ENCODE peak calls at places on chromosomes 4 and X, in four cellular contexts. One of them, this sample, is unnamed.
A peak's percentile ranks its signal among the peaks of the same experiment; 100 is the strongest.

GRCh38 chr4:19216495-19216894 is 1035.2 kb upstream of the SLIT2 start:
- DNase-seq in foreskin fibroblast: no peak
- DNase-seq in right lobe of liver: no peak
- DNase-seq in upper lobe of right lung: no peak
- DNase-seq in this sample: no peak

GRCh38 chr4:170476351-170476750 is 386.6 kb upstream of the AADAT start:
- DNase-seq in foreskin fibroblast: no peak
- DNase-seq in right lobe of liver: no peak
- DNase-seq in upper lobe of right lung: no peak
- DNase-seq in this sample: no peak

GRCh38 chrX:15751160-15751819 is 13.2 kb downstream of the CA5B start:
- DNase-seq in foreskin fibroblast: peak; percentile 17
- DNase-seq in right lobe of liver: no peak
- DNase-seq in upper lobe of right lung: no peak
- DNase-seq in this sample: no peak

GRCh38 chrX:44060221-44060620 is 87.0 kb upstream of the NDP start:
- DNase-seq in foreskin fibroblast: no peak
- DNase-seq in right lobe of liver: no peak
- DNase-seq in upper lobe of right lung: no peak
- DNase-seq in this sample: no peak

GRCh38 chr4:57102050-57102564 is 8.1 kb downstream of the IGFBP7 start:
- DNase-seq in foreskin fibroblast: peak; percentile 89
- DNase-seq in right lobe of liver: peak; percentile 55
- DNase-seq in upper lobe of right lung: no peak
- DNase-seq in this sample: no peak

GRCh38 chrX:23884427-23885024 is 23.2 kb downstream of the APOO start:
- DNase-seq in foreskin fibroblast: peak; percentile 63
- DNase-seq in right lobe of liver: no peak
- DNase-seq in upper lobe of right lung: no peak
- DNase-seq in this sample: no peak

GRCh38 chrX:46994096-46994495 is 81.9 kb downstream of the JADE3 start:
- DNase-seq in foreskin fibroblast: no peak
- DNase-seq in right lobe of liver: no peak
- DNase-seq in upper lobe of right lung: no peak
- DNase-seq in this sample: no peak

GRCh38 chr4:2274320-2275043 is 12.6 kb upstream of the MXD4 start:
- DNase-seq in foreskin fibroblast: no peak
- DNase-seq in right lobe of liver: no peak
- DNase-seq in upper lobe of right lung: no peak
- DNase-seq in this sample: no peak

GRCh38 chrX:19028560-19028959 is 44.6 kb upstream of the PHKA2 start:
- DNase-seq in foreskin fibroblast: no peak
- DNase-seq in right lobe of liver: no peak
- DNase-seq in upper lobe of right lung: no peak
- DNase-seq in this sample: no peak

GRCh38 chr4:23733911-23734458 is 155.9 kb downstream of the PPARGC1A start:
- DNase-seq in foreskin fibroblast: no peak
- DNase-seq in right lobe of liver: no peak
- DNase-seq in upper lobe of right lung: no peak
- DNase-seq in this sample: no peak

GRCh38 chrX:153669174-153669890 is 4.3 kb downstream of the PNCK start:
- DNase-seq in foreskin fibroblast: no peak
- DNase-seq in right lobe of liver: no peak
- DNase-seq in upper lobe of right lung: peak; percentile 56
- DNase-seq in this sample: peak; percentile 80

GRCh38 chr4:93384897-93385296 is 443.7 kb upstream of the ATOH1 start:
- DNase-seq in foreskin fibroblast: peak; percentile 59
- DNase-seq in right lobe of liver: no peak
- DNase-seq in upper lobe of right lung: no peak
- DNase-seq in this sample: no peak

GRCh38 chrX:129743835-129744234 is 5.1 kb downstream of the XPNPEP2 start:
- DNase-seq in foreskin fibroblast: no peak
- DNase-seq in right lobe of liver: no peak
- DNase-seq in upper lobe of right lung: no peak
- DNase-seq in this sample: no peak

GRCh38 chr4:8410641-8411271 is 29.8 kb downstream of the ACOX3 start:
- DNase-seq in foreskin fibroblast: peak; percentile 52
- DNase-seq in right lobe of liver: no peak
- DNase-seq in upper lobe of right lung: no peak
- DNase-seq in this sample: no peak

GRCh38 chr4:4541040-4541631 is 712 bp downstream of the STX18 start:
- DNase-seq in foreskin fibroblast: peak; percentile 31
- DNase-seq in right lobe of liver: peak; percentile 48
- DNase-seq in upper lobe of right lung: peak; percentile 71
- DNase-seq in this sample: no peak

GRCh38 chr4:182556576-182556975 is 313.4 kb downstream of the TENM3 start:
- DNase-seq in foreskin fibroblast: no peak
- DNase-seq in right lobe of liver: no peak
- DNase-seq in upper lobe of right lung: no peak
- DNase-seq in this sample: no peak

GRCh38 chr4:93658443-93658842 is 170.1 kb upstream of the ATOH1 start:
- DNase-seq in foreskin fibroblast: no peak
- DNase-seq in right lobe of liver: no peak
- DNase-seq in upper lobe of right lung: no peak
- DNase-seq in this sample: no peak

GRCh38 chr4:787561-787981 is 38.4 kb downstream of the CPLX1 start:
- DNase-seq in foreskin fibroblast: no peak
- DNase-seq in right lobe of liver: no peak
- DNase-seq in upper lobe of right lung: no peak
- DNase-seq in this sample: no peak

GRCh38 chr4:786861-787300 is 39.0 kb downstream of the CPLX1 start:
- DNase-seq in foreskin fibroblast: no peak
- DNase-seq in right lobe of liver: peak; percentile 47
- DNase-seq in upper lobe of right lung: peak; percentile 67
- DNase-seq in this sample: no peak

GRCh38 chr4:788636-789297 is 37.2 kb downstream of the CPLX1 start:
- DNase-seq in foreskin fibroblast: no peak
- DNase-seq in right lobe of liver: peak; percentile 96
- DNase-seq in upper lobe of right lung: no peak
- DNase-seq in this sample: no peak

GRCh38 chr4:789571-790465 is 36.1 kb downstream of the CPLX1 start:
- DNase-seq in foreskin fibroblast: no peak
- DNase-seq in right lobe of liver: peak; percentile 59
- DNase-seq in upper lobe of right lung: no peak
- DNase-seq in this sample: no peak

DNA sequence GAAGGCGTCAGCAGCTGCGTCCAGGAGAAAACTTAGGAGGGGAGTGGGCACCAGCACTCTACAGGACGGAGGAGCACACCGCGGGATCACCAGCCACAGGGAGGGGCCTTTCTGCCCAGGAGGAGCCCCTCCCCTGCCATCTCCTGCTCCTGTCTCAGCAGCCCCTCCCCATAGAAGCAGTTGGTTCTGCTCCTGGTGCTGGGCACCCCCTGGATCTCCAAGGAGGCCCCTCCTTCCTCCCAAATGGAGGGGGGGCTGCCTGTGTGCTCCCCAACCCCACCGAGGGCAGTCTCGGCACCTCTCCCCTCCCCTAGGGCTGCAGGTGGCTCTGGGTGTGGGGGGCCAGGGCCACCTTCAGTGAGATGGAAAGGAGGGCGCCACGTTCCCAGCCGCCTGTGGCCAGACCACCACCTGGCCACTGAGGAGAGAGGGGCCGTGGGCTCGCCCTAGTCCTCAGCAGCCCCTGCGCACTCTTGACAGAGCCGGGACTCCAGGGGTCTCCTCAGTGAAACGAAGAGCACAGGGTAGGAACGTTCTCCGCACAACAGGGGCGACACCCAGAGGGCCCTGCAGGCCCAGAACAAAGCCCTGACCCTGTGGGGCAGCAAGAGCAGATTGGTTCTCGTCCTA is 37.8 kb downstream of the CPLX1 start:
- DNase-seq in foreskin fibroblast: no peak
- DNase-seq in right lobe of liver: no peak
- DNase-seq in upper lobe of right lung: no peak
- DNase-seq in this sample: peak; percentile 48
- H3K4me3 ChIP-seq in foreskin fibroblast: no peak overlapping the region
- H3K4me3 ChIP-seq in right lobe of liver: no peak overlapping the region
- H3K4me3 ChIP-seq in upper lobe of right lung: no peak overlapping the region
- H3K4me3 ChIP-seq in this sample: no peak overlapping the region

GRCh38 chrX:74234829-74235228 is 69.2 kb upstream of the ZCCHC13 start:
- DNase-seq in foreskin fibroblast: no peak
- DNase-seq in right lobe of liver: no peak
- DNase-seq in upper lobe of right lung: no peak
- DNase-seq in this sample: no peak
- TF ChIP-seq CTCF in foreskin fibroblast: no peak
- TF ChIP-seq CTCF in right lobe of liver: no peak
- TF ChIP-seq CTCF in upper lobe of right lung: no peak
- TF ChIP-seq CTCF in this sample: no peak

DNA sequence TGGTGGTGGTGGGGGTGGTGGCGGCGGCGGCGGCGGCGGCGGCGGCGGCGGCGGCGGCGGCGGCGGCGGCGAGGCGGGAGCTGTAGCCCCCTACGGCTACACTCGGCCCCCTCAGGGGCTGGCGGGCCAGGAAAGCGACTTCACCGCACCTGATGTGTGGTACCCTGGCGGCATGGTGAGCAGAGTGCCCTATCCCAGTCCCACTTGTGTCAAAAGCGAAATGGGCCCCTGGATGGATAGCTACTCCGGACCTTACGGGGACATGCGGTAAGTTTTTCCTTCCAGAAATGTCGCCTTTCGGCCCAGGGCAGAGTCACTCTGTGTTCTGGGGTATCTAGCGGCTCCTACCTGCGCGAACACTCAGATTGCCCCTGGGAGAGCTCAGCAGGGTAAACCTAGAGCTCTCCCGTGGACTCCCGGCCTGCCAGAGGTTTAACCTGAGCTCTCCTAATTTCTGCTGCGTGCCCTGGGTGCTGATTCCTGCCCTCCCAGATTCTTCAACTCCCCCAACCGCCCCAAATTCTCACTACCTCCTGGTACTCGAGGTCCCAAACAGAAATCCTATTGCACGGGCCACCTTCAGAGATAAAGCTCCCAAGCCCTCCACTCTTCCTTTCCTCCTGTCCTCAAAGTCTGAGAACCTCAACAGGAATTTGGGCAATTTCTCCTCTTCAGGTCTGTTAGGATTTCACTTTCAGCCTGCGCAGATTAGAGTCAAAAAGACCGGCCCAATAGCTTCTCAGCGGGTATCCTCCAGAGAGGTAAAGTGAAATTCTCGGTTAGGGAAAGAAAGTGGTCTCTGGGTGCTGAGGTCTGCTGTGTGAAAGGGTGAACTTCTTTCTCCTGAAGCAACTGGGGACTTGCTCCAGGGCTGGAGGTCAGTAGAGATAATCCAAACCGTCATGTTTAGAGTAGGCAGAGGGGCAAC is 2.9 kb downstream of the AR start:
- DNase-seq in foreskin fibroblast: no peak
- DNase-seq in right lobe of liver: no peak
- DNase-seq in upper lobe of right lung: no peak
- DNase-seq in this sample: no peak
- H3K4me3 ChIP-seq in foreskin fibroblast: peak overlapping the region; percentile 56
- H3K4me3 ChIP-seq in right lobe of liver: peak overlapping the region; percentile 61
- H3K4me3 ChIP-seq in upper lobe of right lung: peak overlapping the region; percentile 45
- H3K4me3 ChIP-seq in this sample: no peak overlapping the region

DNA sequence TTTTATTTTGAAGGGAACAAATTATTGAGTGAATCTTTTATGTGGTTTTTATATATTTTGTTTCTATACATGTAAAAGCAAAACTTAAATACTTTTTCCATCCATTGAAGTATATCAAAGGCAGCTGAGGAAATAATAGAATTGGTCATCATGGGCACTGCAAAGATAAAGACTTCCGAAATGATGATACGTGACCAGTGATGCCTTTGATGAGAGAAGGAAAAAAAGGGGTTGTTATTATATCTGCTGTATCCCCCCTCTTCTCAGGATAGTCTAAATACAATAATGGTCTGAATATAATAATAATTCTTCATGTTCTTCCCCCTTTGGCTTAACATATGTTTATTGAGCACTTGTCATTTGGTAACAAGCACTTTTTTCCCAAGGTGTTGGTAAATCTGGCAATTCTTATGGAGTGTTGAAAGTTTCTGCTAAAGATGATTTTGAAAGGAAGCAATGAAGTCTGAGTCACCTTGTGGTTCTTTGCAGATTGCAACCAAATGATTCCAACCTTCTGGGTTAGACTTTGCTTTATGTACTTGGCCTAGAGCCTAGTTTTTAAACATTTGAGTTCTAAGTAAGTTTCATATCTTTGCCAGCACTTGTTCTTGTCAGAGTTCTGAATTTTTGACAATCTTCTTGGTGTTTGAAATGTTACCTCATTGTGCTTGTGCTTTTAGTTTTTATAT is 60.8 kb downstream of the USP9X start:
- DNase-seq in foreskin fibroblast: peak; percentile 57
- DNase-seq in right lobe of liver: no peak
- DNase-seq in upper lobe of right lung: no peak
- DNase-seq in this sample: no peak
- TF ChIP-seq CTCF in foreskin fibroblast: no peak
- TF ChIP-seq CTCF in right lobe of liver: no peak
- TF ChIP-seq CTCF in upper lobe of right lung: no peak
- TF ChIP-seq CTCF in this sample: no peak

GRCh38 chrX:85429066-85429465 is 49.6 kb upstream of the POF1B start:
- DNase-seq in foreskin fibroblast: no peak
- DNase-seq in right lobe of liver: no peak
- DNase-seq in upper lobe of right lung: no peak
- DNase-seq in this sample: no peak
- H3K4me3 ChIP-seq in foreskin fibroblast: no peak overlapping the region
- H3K4me3 ChIP-seq in right lobe of liver: no peak overlapping the region
- H3K4me3 ChIP-seq in upper lobe of right lung: no peak overlapping the region
- H3K4me3 ChIP-seq in this sample: no peak overlapping the region

DNA sequence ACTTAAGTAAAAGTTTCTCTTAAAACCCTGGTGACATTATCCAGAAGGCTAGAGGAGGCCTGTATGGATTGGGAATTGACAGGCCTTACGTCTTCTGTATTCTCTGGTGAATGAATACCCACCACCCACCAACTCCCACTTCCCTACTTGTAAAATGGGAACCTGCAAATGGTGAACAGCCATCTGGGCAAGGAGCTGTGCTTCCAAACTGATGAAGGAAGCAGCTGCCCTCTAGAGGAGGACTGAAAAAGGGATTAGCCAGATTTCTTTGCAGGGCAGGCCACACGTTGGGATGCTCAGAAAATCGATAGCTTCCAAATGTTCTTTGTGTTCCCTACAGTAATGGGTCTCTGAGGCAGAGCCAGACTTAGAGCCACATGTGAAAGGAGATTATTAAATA is 39.3 kb upstream of the LPAR4 start:
- DNase-seq in foreskin fibroblast: peak; percentile 21
- DNase-seq in right lobe of liver: peak; percentile 24
- DNase-seq in upper lobe of right lung: no peak
- DNase-seq in this sample: no peak
- TF ChIP-seq CTCF in foreskin fibroblast: peak; percentile 53
- TF ChIP-seq CTCF in right lobe of liver: peak; percentile 64
- TF ChIP-seq CTCF in upper lobe of right lung: peak; percentile 26
- TF ChIP-seq CTCF in this sample: no peak